ENCODE peak calls at places on chromosomes 12 and 14, in eight cellular contexts. Y, Q, S, I, A, L, R and E are unnamed samples.

GRCh38 chr12:76790564-76791552 is 26.9 kb downstream of the ZDHHC17 start:
- DNase-seq in Q (no peak), I (no peak), Y (peak), A (no peak), R (no peak), S (peak), L (no peak), E (no peak)

GRCh38 chr12:51951843-51952722 is 584 bp downstream of the ACVR1B start:
- DNase-seq in Q (peak), I (peak), A (peak), Y (no peak), L (peak), S (peak), R (peak), E (peak)

GRCh38 chr12:18932715-18933114 is 194.8 kb downstream of the CAPZA3 start:
- DNase-seq in S (no peak), Q (no peak), I (no peak), Y (peak), L (no peak), A (no peak), R (no peak), E (no peak)

GRCh38 chr12:52147367-52147972 is 44.3 kb downstream of the KRT80 start:
- DNase-seq in Y (peak), Q (no peak), A (no peak), I (no peak), S (peak), L (peak), R (peak), E (peak)

GRCh38 chr14:82500222-82500621 is 966.6 kb upstream of the SEL1L start:
- DNase-seq in I (no peak), Y (no peak), A (no peak), Q (no peak), S (no peak), L (no peak), R (no peak), E (no peak)

GRCh38 chr12:2298556-2299195 is 245.9 kb downstream of the CACNA1C start:
- DNase-seq in S (peak), I (no peak), A (no peak), L (no peak), Y (no peak), R (no peak), Q (no peak), E (no peak)

GRCh38 chr12:7178481-7178880 is 11.0 kb upstream of the PEX5 start:
- DNase-seq in A (no peak), R (no peak), S (no peak), I (no peak), L (no peak), Q (no peak), Y (no peak), E (no peak)

GRCh38 chr12:56219840-56220239 is 1.9 kb downstream of the RNF41 start:
- DNase-seq in A (no peak), Q (no peak), R (no peak), I (no peak), S (no peak), L (no peak), Y (no peak), E (no peak)

GRCh38 chr12:5003025-5003666 is 40.5 kb upstream of the KCNA5 start:
- DNase-seq in Y (peak), Q (peak), I (peak), L (no peak), S (peak), R (no peak), A (peak), E (peak)

GRCh38 chr12:46124132-46124847 is 133.9 kb upstream of the SCAF11 start:
- DNase-seq in Q (no peak), S (no peak), L (no peak), A (no peak), Y (no peak), I (no peak), R (no peak), E (no peak)

GRCh38 chr14:99460793-99461192 is 19.9 kb downstream of the SETD3 start:
- DNase-seq in I (no peak), Y (peak), Q (no peak), S (no peak), A (no peak), L (no peak), R (no peak), E (no peak)

GRCh38 chr12:29208935-29209701 is 60.0 kb downstream of the FAR2 start:
- DNase-seq in I (no peak), R (no peak), Y (no peak), S (no peak), L (no peak), Q (no peak), A (no peak), E (no peak)

GRCh38 chr14:91350483-91350812 is 67.2 kb downstream of the CCDC88C start:
- DNase-seq in Q (no peak), L (no peak), S (no peak), R (no peak), Y (no peak), A (no peak), I (peak), E (no peak)